ENCODE peak calls at places on chromosomes 13 and 19, in eight cellular contexts. X is IMR-90, R is tibial artery, O is adrenal gland, T is body of pancreas, G is heart left ventricle, H is osteoblast, B is A673. P is an unnamed sample.

GRCh38 chr19:53015730-53016129 is 2.0 kb downstream of the ERVV-1 start:
- DNase-seq in X (no peak), R (no peak), O (no peak), T (no peak), G (no peak), H (no peak), B (no peak), P (no peak)

GRCh38 chr13:27035892-27036235 is 135.7 kb downstream of the USP12 start:
- DNase-seq in X (peak; percentile 56), R (no peak), O (no peak), T (no peak), G (no peak), H (peak; percentile 63), B (no peak), P (no peak)

GRCh38 chr13:100525453-100526298 is 62.9 kb downstream of the GGACT start:
- DNase-seq in X (no peak), R (no peak), O (no peak), T (no peak), G (no peak), H (peak; percentile 73), B (no peak), P (no peak)

GRCh38 chr19:37304190-37304883 is 66.6 kb upstream of the ZNF527 start:
- DNase-seq in X (no peak), R (no peak), O (peak; percentile 50), T (peak; percentile 32), G (peak; percentile 61), H (peak; percentile 54), B (no peak), P (peak; percentile 45)

GRCh38 chr19:35595928-35596327 is 10.0 kb downstream of the PMIS2 start:
- DNase-seq in X (no peak), R (no peak), O (no peak), T (no peak), G (no peak), H (no peak), B (no peak), P (no peak)

GRCh38 chr13:63680704-63681103 is 2265.1 kb upstream of the PCDH20 start:
- DNase-seq in X (no peak), R (no peak), O (no peak), T (no peak), G (no peak), H (no peak), B (peak; percentile 88), P (no peak)

GRCh38 chr13:114064516-114065140 is 67.8 kb downstream of the RASA3 start:
- DNase-seq in X (peak; percentile 40), R (no peak), O (peak; percentile 47), T (no peak), G (no peak), H (no peak), B (no peak), P (peak; percentile 64)

GRCh38 chr13:38814331-38814730 is 127.5 kb downstream of the FREM2 start:
- DNase-seq in X (no peak), R (no peak), O (no peak), T (no peak), G (no peak), H (no peak), B (no peak), P (no peak)

GRCh38 chr13:21033866-21034601 is 27.4 kb downstream of the LATS2 start:
- DNase-seq in X (no peak), R (no peak), O (no peak), T (peak; percentile 61), G (no peak), H (peak; percentile 42), B (no peak), P (no peak)

GRCh38 chr13:49516467-49516866 is 20.7 kb downstream of the PHF11 start:
- DNase-seq in X (no peak), R (no peak), O (peak; percentile 61), T (no peak), G (peak; percentile 32), H (no peak), B (no peak), P (no peak)

GRCh38 chr19:6654347-6655310 is 15.3 kb downstream of the TNFSF14 start:
- DNase-seq in X (no peak), R (no peak), O (no peak), T (no peak), G (no peak), H (peak; percentile 32), B (no peak), P (no peak)

GRCh38 chr13:109922518-109922917 is 136.1 kb upstream of the IRS2 start:
- DNase-seq in X (peak; percentile 44), R (no peak), O (no peak), T (no peak), G (no peak), H (no peak), B (no peak), P (no peak)

GRCh38 chr13:31764556-31764955 is 25.2 kb downstream of the RXFP2 start:
- DNase-seq in X (no peak), R (no peak), O (no peak), T (no peak), G (no peak), H (no peak), B (no peak), P (no peak)

GRCh38 chr19:35540356-35540927 is 5.0 kb upstream of the TMEM147 start:
- DNase-seq in X (no peak), R (no peak), O (no peak), T (no peak), G (no peak), H (peak; percentile 62), B (no peak), P (no peak)

GRCh38 chr13:109642358-109642757 is 144.0 kb downstream of the IRS2 start:
- DNase-seq in X (no peak), R (no peak), O (no peak), T (no peak), G (no peak), H (no peak), B (no peak), P (no peak)

GRCh38 chr13:95002968-95003813 is 290.8 kb upstream of the SOX21 start:
- DNase-seq in X (no peak), R (no peak), O (no peak), T (no peak), G (no peak), H (peak; percentile 72), B (no peak), P (no peak)

GRCh38 chr19:15025237-15025636 is 24.0 kb upstream of the CASP14 start:
- DNase-seq in X (no peak), R (no peak), O (no peak), T (peak; percentile 14), G (no peak), H (no peak), B (peak; percentile 23), P (no peak)
- TF ChIP-seq CTCF in X (no peak), R (no peak), O (peak; percentile 20), T (peak; percentile 40), G (no peak), H (peak; percentile 26), B (peak; percentile 46), P (no peak)

GRCh38 chr19:48090281-48090802 is 20.3 kb downstream of the PLA2G4C start:
- DNase-seq in X (no peak), R (no peak), O (no peak), T (no peak), G (no peak), H (no peak), B (peak; percentile 85), P (no peak)

GRCh38 chr19:48085077-48085476 is 25.5 kb downstream of the PLA2G4C start:
- DNase-seq in X (no peak), R (no peak), O (no peak), T (no peak), G (no peak), H (no peak), B (peak; percentile 55), P (no peak)

GRCh38 chr19:48085904-48086864 is 24.4 kb downstream of the PLA2G4C start:
- DNase-seq in X (no peak), R (no peak), O (no peak), T (no peak), G (no peak), H (no peak), B (no peak), P (no peak)
- H3K4me1 ChIP-seq in X (no peaks in the 10 kb centered on the region), R (no peaks in the 10 kb centered on the region), O (peaks cover 4% of the 10 kb centered on the region), T (peaks cover 10% of the 10 kb centered on the region), G (no peaks in the 10 kb centered on the region), H (peaks cover 17% of the 10 kb centered on the region), B (peaks cover 37% of the 10 kb centered on the region), P (no peaks in the 10 kb centered on the region)

GRCh38 chr19:48060381-48060780 is 16.5 kb upstream of the CABP5 start:
- DNase-seq in X (no peak), R (no peak), O (no peak), T (no peak), G (no peak), H (peak; percentile 46), B (no peak), P (no peak)
- TF ChIP-seq CTCF in X (no peak), R (no peak), O (no peak), T (no peak), G (no peak), H (no peak), B (no peak), P (no peak)

GRCh38 chr13:46640843-46641242 is 87.9 kb downstream of the LRCH1 start:
- DNase-seq in X (peak; percentile 58), R (no peak), O (no peak), T (no peak), G (no peak), H (peak; percentile 80), B (no peak), P (no peak)
- H3K4me1 ChIP-seq in X (peaks cover 17% of the 10 kb centered on the region), R (peaks cover 21% of the 10 kb centered on the region), O (peaks cover 38% of the 10 kb centered on the region), T (peaks cover 17% of the 10 kb centered on the region), G (peaks cover 29% of the 10 kb centered on the region), H (peaks cover 30% of the 10 kb centered on the region), B (peaks cover 51% of the 10 kb centered on the region), P (peaks cover 7% of the 10 kb centered on the region)

P was measured in uterus.